ENCODE peak calls at places on chromosome 22, in eight cellular contexts. One of them, this sample, is unnamed.

GRCh38 chr22:44088976-44089570 is 65.0 kb downstream of the PARVB start:
- DNase-seq in T47D: no peak
- DNase-seq in Kasumi-1: no peak
- DNase-seq in Right ventricle myocardium superior: peak
- DNase-seq in keratinocyte: peak
- DNase-seq in HTR-8/SVneo: no peak
- DNase-seq in NCI-H1436: no peak
- DNase-seq in activated B cell treated with CpG ODN at 0.5 μM for 24 hours: no peak
- DNase-seq in this sample: no peak

GRCh38 chr22:34111210-34111824 is 191.0 kb upstream of the LARGE1 start:
- DNase-seq in Right ventricle myocardium superior: no peak
- DNase-seq in activated B cell treated with CpG ODN at 0.5 μM for 24 hours: peak
- DNase-seq in NCI-H1436: no peak
- DNase-seq in keratinocyte: no peak
- DNase-seq in HTR-8/SVneo: peak
- DNase-seq in T47D: peak
- DNase-seq in Kasumi-1: peak
- DNase-seq in this sample: no peak

GRCh38 chr22:22021160-22021750 is 38.7 kb upstream of the TOP3B start:
- DNase-seq in Right ventricle myocardium superior: no peak
- DNase-seq in HTR-8/SVneo: no peak
- DNase-seq in T47D: peak
- DNase-seq in NCI-H1436: no peak
- DNase-seq in activated B cell treated with CpG ODN at 0.5 μM for 24 hours: no peak
- DNase-seq in keratinocyte: peak
- DNase-seq in Kasumi-1: no peak
- DNase-seq in this sample: no peak

GRCh38 chr22:21652547-21653545 is 10.7 kb downstream of the SDF2L1 start:
- DNase-seq in HTR-8/SVneo: no peak
- DNase-seq in activated B cell treated with CpG ODN at 0.5 μM for 24 hours: no peak
- DNase-seq in keratinocyte: no peak
- DNase-seq in Right ventricle myocardium superior: no peak
- DNase-seq in Kasumi-1: no peak
- DNase-seq in T47D: no peak
- DNase-seq in NCI-H1436: no peak
- DNase-seq in this sample: no peak

GRCh38 chr22:31586137-31586920 is 75.7 kb downstream of the PISD start:
- DNase-seq in keratinocyte: no peak
- DNase-seq in Right ventricle myocardium superior: no peak
- DNase-seq in T47D: peak
- DNase-seq in Kasumi-1: no peak
- DNase-seq in activated B cell treated with CpG ODN at 0.5 μM for 24 hours: no peak
- DNase-seq in HTR-8/SVneo: peak
- DNase-seq in NCI-H1436: no peak
- DNase-seq in this sample: no peak

GRCh38 chr22:42202669-42203068 is 67.8 kb downstream of the TCF20 start:
- DNase-seq in HTR-8/SVneo: no peak
- DNase-seq in T47D: no peak
- DNase-seq in NCI-H1436: no peak
- DNase-seq in keratinocyte: no peak
- DNase-seq in activated B cell treated with CpG ODN at 0.5 μM for 24 hours: no peak
- DNase-seq in Right ventricle myocardium superior: no peak
- DNase-seq in Kasumi-1: peak
- DNase-seq in this sample: no peak

GRCh38 chr22:20159088-20159487 is 8.2 kb upstream of the CCDC188 start:
- DNase-seq in activated B cell treated with CpG ODN at 0.5 μM for 24 hours: no peak
- DNase-seq in Right ventricle myocardium superior: no peak
- DNase-seq in keratinocyte: no peak
- DNase-seq in T47D: no peak
- DNase-seq in NCI-H1436: no peak
- DNase-seq in Kasumi-1: peak
- DNase-seq in HTR-8/SVneo: no peak
- DNase-seq in this sample: no peak

GRCh38 chr22:44338906-44339305 is 26.2 kb upstream of the SHISAL1 start:
- DNase-seq in activated B cell treated with CpG ODN at 0.5 μM for 24 hours: no peak
- DNase-seq in NCI-H1436: no peak
- DNase-seq in keratinocyte: no peak
- DNase-seq in Right ventricle myocardium superior: no peak
- DNase-seq in Kasumi-1: no peak
- DNase-seq in HTR-8/SVneo: no peak
- DNase-seq in T47D: no peak
- DNase-seq in this sample: no peak

GRCh38 chr22:48488611-48489456 is 1338.8 kb downstream of the BRD1 start:
- DNase-seq in T47D: no peak
- DNase-seq in activated B cell treated with CpG ODN at 0.5 μM for 24 hours: no peak
- DNase-seq in keratinocyte: no peak
- DNase-seq in Right ventricle myocardium superior: peak
- DNase-seq in NCI-H1436: no peak
- DNase-seq in Kasumi-1: no peak
- DNase-seq in HTR-8/SVneo: no peak
- DNase-seq in this sample: peak

GRCh38 chr22:30104501-30105156 is 24.4 kb downstream of the HORMAD2 start:
- DNase-seq in T47D: no peak
- DNase-seq in keratinocyte: no peak
- DNase-seq in activated B cell treated with CpG ODN at 0.5 μM for 24 hours: no peak
- DNase-seq in Kasumi-1: no peak
- DNase-seq in HTR-8/SVneo: no peak
- DNase-seq in NCI-H1436: no peak
- DNase-seq in Right ventricle myocardium superior: no peak
- DNase-seq in this sample: no peak

GRCh38 chr22:28909375-28909774 is 26.0 kb downstream of the ZNRF3 start:
- DNase-seq in T47D: no peak
- DNase-seq in NCI-H1436: no peak
- DNase-seq in HTR-8/SVneo: no peak
- DNase-seq in Kasumi-1: no peak
- DNase-seq in keratinocyte: no peak
- DNase-seq in Right ventricle myocardium superior: no peak
- DNase-seq in activated B cell treated with CpG ODN at 0.5 μM for 24 hours: no peak
- DNase-seq in this sample: no peak

GRCh38 chr22:35854334-35854733 is 136.7 kb downstream of the APOL5 start:
- DNase-seq in Right ventricle myocardium superior: no peak
- DNase-seq in HTR-8/SVneo: no peak
- DNase-seq in NCI-H1436: no peak
- DNase-seq in activated B cell treated with CpG ODN at 0.5 μM for 24 hours: no peak
- DNase-seq in keratinocyte: no peak
- DNase-seq in Kasumi-1: no peak
- DNase-seq in T47D: no peak
- DNase-seq in this sample: no peak

GRCh38 chr22:49689858-49690257 is 137.8 kb downstream of the BRD1 start:
- DNase-seq in Kasumi-1: no peak
- DNase-seq in Right ventricle myocardium superior: no peak
- DNase-seq in HTR-8/SVneo: no peak
- DNase-seq in keratinocyte: no peak
- DNase-seq in NCI-H1436: no peak
- DNase-seq in activated B cell treated with CpG ODN at 0.5 μM for 24 hours: no peak
- DNase-seq in T47D: no peak
- DNase-seq in this sample: no peak

GRCh38 chr22:29706493-29706892 is 13.3 kb upstream of the CABP7 start:
- DNase-seq in T47D: no peak
- DNase-seq in activated B cell treated with CpG ODN at 0.5 μM for 24 hours: no peak
- DNase-seq in HTR-8/SVneo: no peak
- DNase-seq in NCI-H1436: peak
- DNase-seq in Kasumi-1: no peak
- DNase-seq in keratinocyte: no peak
- DNase-seq in Right ventricle myocardium superior: no peak
- DNase-seq in this sample: no peak

GRCh38 chr22:48720662-48721393 is 1106.8 kb downstream of the BRD1 start:
- DNase-seq in keratinocyte: no peak
- DNase-seq in Right ventricle myocardium superior: no peak
- DNase-seq in activated B cell treated with CpG ODN at 0.5 μM for 24 hours: no peak
- DNase-seq in T47D: no peak
- DNase-seq in HTR-8/SVneo: no peak
- DNase-seq in NCI-H1436: no peak
- DNase-seq in Kasumi-1: no peak
- DNase-seq in this sample: peak

GRCh38 chr22:19766506-19767426 is 6.2 kb downstream of the TBX1 start:
- DNase-seq in NCI-H1436: no peak
- DNase-seq in Right ventricle myocardium superior: peak
- DNase-seq in HTR-8/SVneo: no peak
- DNase-seq in T47D: no peak
- DNase-seq in activated B cell treated with CpG ODN at 0.5 μM for 24 hours: no peak
- DNase-seq in keratinocyte: no peak
- DNase-seq in Kasumi-1: peak
- DNase-seq in this sample: peak

GRCh38 chr22:37545703-37546435 is 14.4 kb upstream of the CDC42EP1 start:
- DNase-seq in HTR-8/SVneo: peak
- DNase-seq in Right ventricle myocardium superior: peak
- DNase-seq in NCI-H1436: no peak
- DNase-seq in activated B cell treated with CpG ODN at 0.5 μM for 24 hours: no peak
- DNase-seq in T47D: peak
- DNase-seq in keratinocyte: no peak
- DNase-seq in Kasumi-1: no peak
- DNase-seq in this sample: peak

GRCh38 chr22:37996079-37996478 is 11.7 kb upstream of the SOX10 start:
- DNase-seq in HTR-8/SVneo: peak
- DNase-seq in Kasumi-1: no peak
- DNase-seq in NCI-H1436: peak
- DNase-seq in Right ventricle myocardium superior: no peak
- DNase-seq in keratinocyte: no peak
- DNase-seq in T47D: no peak
- DNase-seq in activated B cell treated with CpG ODN at 0.5 μM for 24 hours: no peak
- DNase-seq in this sample: peak

GRCh38 chr22:32103648-32104326 is 55.3 kb downstream of the C22orf42 start:
- DNase-seq in NCI-H1436: no peak
- DNase-seq in activated B cell treated with CpG ODN at 0.5 μM for 24 hours: no peak
- DNase-seq in T47D: peak
- DNase-seq in Kasumi-1: peak
- DNase-seq in Right ventricle myocardium superior: no peak
- DNase-seq in HTR-8/SVneo: no peak
- DNase-seq in keratinocyte: no peak
- DNase-seq in this sample: no peak

GRCh38 chr22:23682827-23683355 is 7.9 kb upstream of the RGL4 start:
- DNase-seq in Kasumi-1: no peak
- DNase-seq in HTR-8/SVneo: no peak
- DNase-seq in Right ventricle myocardium superior: no peak
- DNase-seq in NCI-H1436: no peak
- DNase-seq in T47D: no peak
- DNase-seq in keratinocyte: no peak
- DNase-seq in activated B cell treated with CpG ODN at 0.5 μM for 24 hours: no peak
- DNase-seq in this sample: peak

GRCh38 chr22:48943567-48944432 is 883.9 kb downstream of the BRD1 start:
- DNase-seq in Right ventricle myocardium superior: no peak
- DNase-seq in keratinocyte: no peak
- DNase-seq in T47D: peak
- DNase-seq in Kasumi-1: no peak
- DNase-seq in NCI-H1436: no peak
- DNase-seq in HTR-8/SVneo: no peak
- DNase-seq in activated B cell treated with CpG ODN at 0.5 μM for 24 hours: no peak
- DNase-seq in this sample: peak